ENCODE peak calls at places on chromosomes 13 and 19, in eight cellular contexts. E is IMR-90; F is osteoblast; T is activated CD8-positive, alpha-beta T cell treated with anti-CD3 and anti-CD28 coated beads for 36 hours; A is foreskin fibroblast; J is heart right ventricle; H is fibroblast of villous mesenchyme; O is endothelial cell. M is an unnamed sample.

GRCh38 chr13:78659450-78660110 is 625 bp upstream of the OBI1 start:
- DNase-seq in E (peak; percentile 1), F (no peak), T (no peak), A (peak; percentile 21), J (no peak), H (no peak), O (no peak), M (peak; percentile 27)

GRCh38 chr19:41930926-41931592 is 2.8 kb upstream of the ERFL start:
- DNase-seq in E (no peak), F (no peak), T (no peak), A (no peak), J (no peak), H (no peak), O (no peak), M (no peak)

GRCh38 chr13:79741006-79741405 is 260.1 kb downstream of the NDFIP2 start:
- DNase-seq in E (peak; percentile 71), F (no peak), T (no peak), A (peak; percentile 69), J (no peak), H (peak; percentile 93), O (no peak), M (no peak)

GRCh38 chr19:49222011-49222410 is 64.4 kb downstream of the TRPM4 start:
- DNase-seq in E (no peak), F (no peak), T (no peak), A (peak; percentile 25), J (no peak), H (no peak), O (no peak), M (no peak)

GRCh38 chr13:99605417-99606321 is 104.4 kb downstream of the TM9SF2 start:
- DNase-seq in E (no peak), F (peak; percentile 80), T (peak; percentile 61), A (peak; percentile 60), J (peak; percentile 43), H (no peak), O (peak; percentile 46), M (peak; percentile 60)

GRCh38 chr19:313169-313987 is 22.2 kb upstream of the PLPP2 start:
- DNase-seq in E (no peak), F (peak; percentile 75), T (no peak), A (no peak), J (no peak), H (no peak), O (no peak), M (no peak)

GRCh38 chr19:2239771-2240770 is 3.4 kb downstream of the SF3A2 start:
- DNase-seq in E (peak; percentile 48), F (no peak), T (peak; percentile 57), A (peak; percentile 68), J (no peak), H (peak; percentile 47), O (no peak), M (no peak)

GRCh38 chr19:33066543-33066942 is 1.9 kb upstream of the RHPN2 start:
- DNase-seq in E (no peak), F (no peak), T (no peak), A (no peak), J (no peak), H (no peak), O (no peak), M (no peak)

GRCh38 chr19:41354343-41354974 is 737 bp upstream of the TGFB1 start:
- DNase-seq in E (no peak), F (peak; percentile 71), T (no peak), A (no peak), J (peak; percentile 28), H (no peak), O (no peak), M (no peak)

GRCh38 chr19:46611791-46612190 is 10.7 kb downstream of the CALM3 start:
- DNase-seq in E (no peak), F (peak; percentile 86), T (no peak), A (no peak), J (no peak), H (no peak), O (no peak), M (peak; percentile 20)

GRCh38 chr13:40458283-40459031 is 208.0 kb downstream of the FOXO1 start:
- DNase-seq in E (no peak), F (no peak), T (no peak), A (no peak), J (no peak), H (no peak), O (no peak), M (no peak)

GRCh38 chr19:29965529-29965928 is 23.5 kb downstream of the URI1 start:
- DNase-seq in E (peak; percentile 88), F (no peak), T (no peak), A (peak; percentile 71), J (no peak), H (no peak), O (no peak), M (no peak)

GRCh38 chr19:8334458-8335342 is 8.4 kb downstream of the KANK3 start:
- DNase-seq in E (peak; percentile 74), F (peak; percentile 95), T (peak; percentile 56), A (peak; percentile 92), J (peak; percentile 52), H (peak; percentile 72), O (peak; percentile 49), M (peak; percentile 78)

GRCh38 chr13:107743523-107743922 is 471.8 kb downstream of the LIG4 start:
- DNase-seq in E (peak; percentile 57), F (no peak), T (no peak), A (no peak), J (no peak), H (no peak), O (no peak), M (no peak)

GRCh38 chr19:37114001-37114400 is 35.8 kb downstream of the ZNF420 start:
- DNase-seq in E (no peak), F (no peak), T (no peak), A (no peak), J (no peak), H (no peak), O (no peak), M (no peak)

GRCh38 chr19:13794388-13794751 is 873 bp upstream of the ZSWIM4 start:
- DNase-seq in E (peak; percentile 96), F (peak; percentile 91), T (no peak), A (peak; percentile 91), J (peak; percentile 74), H (peak; percentile 97), O (no peak), M (no peak)

GRCh38 chr13:68736961-68737360 is 1370.7 kb upstream of the ATXN8OS start:
- DNase-seq in E (no peak), F (no peak), T (no peak), A (peak; percentile 0), J (no peak), H (no peak), O (no peak), M (no peak)

GRCh38 chr19:46393456-46394397 is 19.6 kb downstream of the CCDC8 start:
- DNase-seq in E (no peak), F (peak; percentile 77), T (no peak), A (no peak), J (no peak), H (no peak), O (no peak), M (no peak)

GRCh38 chr13:36608474-36608873 is 65.3 kb upstream of the SERTM1 start:
- DNase-seq in E (no peak), F (no peak), T (no peak), A (peak; percentile 1), J (no peak), H (no peak), O (no peak), M (no peak)

GRCh38 chr13:100694722-100695644 is 20.4 kb upstream of the TMTC4 start:
- DNase-seq in E (peak; percentile 38), F (peak; percentile 96), T (no peak), A (peak; percentile 55), J (no peak), H (peak; percentile 24), O (peak; percentile 71), M (no peak)

GRCh38 chr13:111390522-111391270 is 70.3 kb downstream of the TEX29 start:
- DNase-seq in E (no peak), F (no peak), T (no peak), A (no peak), J (no peak), H (no peak), O (no peak), M (no peak)

GRCh38 chr13:99741979-99742378 is 229.6 kb downstream of the ZIC5 start:
- DNase-seq in E (no peak), F (no peak), T (no peak), A (no peak), J (no peak), H (no peak), O (no peak), M (no peak)

DNA sequence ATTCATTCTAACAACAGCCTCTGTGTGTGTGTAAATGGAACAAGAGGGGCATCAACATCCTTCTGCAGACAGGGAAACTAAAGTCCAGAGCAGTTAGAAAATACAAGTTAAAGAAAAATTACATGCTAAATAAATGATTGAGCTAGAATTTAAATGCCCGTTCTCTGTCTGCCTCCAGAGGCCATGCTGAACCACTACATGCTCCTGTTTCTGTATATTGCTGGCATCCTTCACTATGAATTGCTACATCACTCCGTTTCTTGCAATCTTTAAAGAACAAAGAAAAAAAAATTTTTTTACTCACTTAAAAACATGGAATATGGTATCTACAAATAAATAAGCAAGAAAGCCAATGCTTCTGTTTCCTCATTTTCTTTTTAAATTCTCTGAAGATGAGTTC is 47.9 kb downstream of the DCT start:
- DNase-seq in E (peak; percentile 17), F (no peak), T (no peak), A (no peak), J (no peak), H (no peak), O (no peak), M (no peak)
- TF ChIP-seq CTCF in E (peak; percentile 24), F (peak; percentile 44), T (no peak), A (no peak), J (no peak), H (peak; percentile 5), O (no peak), M (no peak)

GRCh38 chr13:76884167-76884566 is 2.0 kb downstream of the KCTD12 start:
- DNase-seq in E (no peak), F (peak; percentile 72), T (peak; percentile 24), A (peak; percentile 78), J (peak; percentile 35), H (peak; percentile 34), O (peak; percentile 15), M (no peak)
- TF ChIP-seq CTCF in E (no peak), F (peak; percentile 51), T (no peak), A (peak; percentile 30), J (peak; percentile 48), H (peak; percentile 42), O (no peak), M (no peak)

GRCh38 chr19:58305065-58305931 is at the start of gene ERVK3-1:
- DNase-seq in E (peak; percentile 98), F (peak; percentile 98), T (peak; percentile 97), A (peak; percentile 99), J (peak; percentile 94), H (peak; percentile 99), O (peak; percentile 91), M (peak; percentile 98)
- TF ChIP-seq CTCF in E (no peak), F (no peak), T (no peak), A (no peak), J (peak; percentile 27), H (no peak), O (no peak), M (no peak)

DNA sequence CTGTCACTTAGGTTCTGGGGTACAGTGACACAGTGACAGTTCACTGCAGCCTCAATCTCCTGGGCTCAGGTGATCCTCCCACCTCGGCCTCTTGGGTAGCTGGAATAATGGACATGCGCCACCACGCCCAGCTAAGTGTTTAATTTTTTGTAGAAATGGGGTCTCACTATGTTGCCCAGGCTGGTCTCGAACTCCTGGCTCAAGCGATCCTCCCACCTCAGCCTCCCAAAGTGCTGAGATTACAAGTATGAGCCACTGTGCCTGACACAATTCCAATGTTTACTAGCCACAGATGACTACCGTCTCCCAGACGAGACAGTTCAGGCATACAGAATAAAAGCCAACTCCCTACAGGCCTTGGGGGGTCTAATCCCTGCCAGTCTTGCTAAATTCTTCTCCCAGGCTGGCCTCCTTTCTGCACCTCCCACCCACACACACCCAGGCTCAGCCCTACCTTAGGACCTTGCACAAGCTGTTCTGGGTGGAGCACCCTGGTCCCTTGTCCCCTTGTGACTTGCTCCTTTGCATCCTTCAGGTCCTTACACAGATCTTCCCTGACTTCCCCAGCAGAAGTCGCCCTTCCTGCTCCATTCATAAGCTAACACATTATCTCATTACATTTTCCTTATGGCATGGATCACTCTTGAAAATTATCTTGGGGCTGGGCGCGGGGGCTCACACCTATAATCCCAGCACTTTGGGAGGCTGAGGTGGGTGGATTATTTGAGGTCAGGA is 106.4 kb downstream of the INSR start:
- DNase-seq in E (no peak), F (no peak), T (no peak), A (no peak), J (no peak), H (no peak), O (no peak), M (no peak)
- TF ChIP-seq CTCF in E (no peak), F (no peak), T (no peak), A (no peak), J (peak; percentile 7), H (no peak), O (no peak), M (no peak)